ENCODE peak calls at places on chromosomes 11 and 22, in four cellular contexts. R is HepG2, G is HCT116, S is SK-N-SH. O is an unnamed sample.

GRCh38 chr11:81725691-81726090 is 1008.0 kb downstream of the FAM181B start:
- DNase-seq in R (no peak), G (no peak), S (no peak), O (no peak)

GRCh38 chr11:117572671-117573070 is 224.3 kb downstream of the DSCAML1 start:
- DNase-seq in R (no peak), G (no peak), S (no peak), O (no peak)

GRCh38 chr11:12539570-12539969 is 134.7 kb upstream of the TEAD1 start:
- DNase-seq in R (no peak), G (no peak), S (no peak), O (no peak)

GRCh38 chr11:114065094-114065493 is 5.6 kb downstream of the ZBTB16 start:
- DNase-seq in R (no peak), G (no peak), S (no peak), O (no peak)

GRCh38 chr11:19849947-19850593 is 137.4 kb downstream of the NAV2 start:
- DNase-seq in R (no peak), G (no peak), S (no peak), O (no peak)

GRCh38 chr11:128531588-128531987 is 55.8 kb downstream of the ETS1 start:
- DNase-seq in R (no peak), G (no peak), S (no peak), O (no peak)

GRCh38 chr11:37352485-37352884 is 754.4 kb upstream of the RAG2 start:
- DNase-seq in R (no peak), G (no peak), S (no peak), O (no peak)

GRCh38 chr22:35307372-35307771 is 7.7 kb downstream of the TOM1 start:
- DNase-seq in R (no peak), G (no peak), S (no peak), O (no peak)

GRCh38 chr11:69357458-69358397 is 63.8 kb downstream of the MYEOV start:
- DNase-seq in R (no peak), G (no peak), S (no peak), O (no peak)

GRCh38 chr11:2582958-2583604 is 116.7 kb downstream of the KCNQ1OT1 start:
- DNase-seq in R (no peak), G (no peak), S (no peak), O (no peak)

GRCh38 chr11:6968816-6969215 is 42.6 kb downstream of the ZNF215 start:
- DNase-seq in R (no peak), G (no peak), S (no peak), O (no peak)

GRCh38 chr11:46250071-46251052 is 27.1 kb upstream of the CREB3L1 start:
- DNase-seq in R (no peak), G (no peak), S (no peak), O (no peak)

GRCh38 chr11:69879734-69880005 is 60.5 kb upstream of the FGF3 start:
- DNase-seq in R (no peak), G (no peak), S (peak), O (no peak)

GRCh38 chr11:127862406-127862805 is 725.0 kb downstream of the ETS1 start:
- DNase-seq in R (no peak), G (no peak), S (no peak), O (no peak)

GRCh38 chr11:27447288-27447914 is 25.2 kb downstream of the LGR4 start:
- DNase-seq in R (no peak), G (no peak), S (no peak), O (no peak)

GRCh38 chr11:21975242-21975641 is 217.6 kb upstream of the ANO5 start:
- DNase-seq in R (no peak), G (no peak), S (no peak), O (no peak)

GRCh38 chr11:94201004-94201465 is 72.4 kb downstream of the PANX1 start:
- DNase-seq in R (peak), G (no peak), S (no peak), O (no peak)

GRCh38 chr11:66317322-66317765 is 500 bp upstream of the CD248 start:
- DNase-seq in R (peak), G (no peak), S (peak), O (no peak)

GRCh38 chr11:12377824-12378593 is 638 bp downstream of the PARVA start:
- DNase-seq in R (peak), G (peak), S (peak), O (no peak)

GRCh38 chr22:19799322-19800190 is 39.0 kb downstream of the TBX1 start:
- DNase-seq in R (no peak), G (no peak), S (peak), O (no peak)

GRCh38 chr11:33197915-33198727 is 36.8 kb upstream of the CSTF3 start:
- DNase-seq in R (no peak), G (no peak), S (no peak), O (no peak)

GRCh38 chr11:58796333-58797049 is 48.0 kb downstream of the GLYATL2 start:
- DNase-seq in R (no peak), G (no peak), S (no peak), O (no peak)

DNA sequence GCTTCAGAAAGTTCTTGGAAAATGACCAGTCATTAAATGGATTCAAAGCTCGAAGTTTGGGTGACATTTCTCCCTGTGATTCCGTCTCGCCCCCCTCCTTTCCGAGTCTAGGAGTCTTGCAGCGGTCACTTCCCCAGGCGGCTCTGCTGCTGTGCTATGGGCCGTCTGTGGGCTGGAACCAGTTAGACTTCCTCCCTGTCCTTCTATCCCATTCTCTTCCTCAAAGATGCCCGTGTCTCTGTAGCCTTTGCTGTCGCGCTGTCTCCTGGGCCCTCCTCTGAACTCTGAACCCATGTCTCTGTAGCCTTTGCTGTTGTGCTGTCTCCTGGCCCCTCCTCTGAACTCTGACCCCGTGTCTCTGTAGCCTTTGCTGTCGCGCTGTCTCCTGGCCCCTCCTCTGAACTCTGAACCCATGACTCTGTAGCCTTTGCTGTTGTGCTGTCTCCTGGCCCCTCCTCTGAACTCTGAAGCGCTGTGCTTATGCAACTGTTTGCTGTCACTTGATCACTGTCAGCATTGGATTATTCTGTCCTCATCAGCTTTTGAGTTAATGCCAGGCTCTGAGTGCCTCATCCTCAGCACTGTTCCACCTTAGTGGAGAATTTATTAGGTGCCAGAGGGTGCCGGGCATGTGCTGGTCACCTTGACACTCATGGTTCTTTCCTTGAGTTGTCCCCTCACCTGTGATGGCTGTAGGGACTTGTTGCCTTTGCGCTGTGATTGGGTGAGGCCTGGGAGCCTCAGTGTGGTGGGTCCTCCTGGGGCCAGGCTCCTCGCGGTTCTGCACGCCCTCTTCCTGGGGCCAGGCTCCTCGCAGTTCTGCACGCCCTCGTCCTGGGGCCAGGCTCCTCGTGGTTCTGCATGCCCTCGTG is 173.3 kb downstream of the TBC1D22A start:
- DNase-seq in R (peak), G (no peak), S (no peak), O (no peak)
- TF ChIP-seq REST in R (no peak), G (no peak), S (no peak), O (no peak)

DNA sequence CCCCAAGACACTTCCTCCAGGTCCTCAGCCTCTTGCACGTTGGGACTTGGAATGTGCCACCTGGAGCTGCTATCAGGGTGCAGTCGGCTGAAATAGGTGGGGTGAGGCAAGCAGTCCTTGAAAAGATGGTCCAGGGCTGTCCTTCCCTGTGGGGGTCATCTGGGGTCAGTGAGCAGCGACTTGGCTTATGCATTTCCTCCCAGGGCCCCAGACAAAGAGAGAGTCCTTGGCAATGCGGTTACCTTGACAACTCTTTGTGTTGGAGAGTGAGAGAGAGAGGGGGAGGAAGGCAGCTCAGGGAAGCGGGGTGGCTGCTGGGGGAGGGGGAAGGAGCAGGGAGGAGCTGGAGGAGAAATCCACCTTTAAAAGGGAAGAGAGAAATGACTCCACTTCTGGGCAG is 93.8 kb downstream of the MIAT start:
- DNase-seq in R (no peak), G (no peak), S (no peak), O (peak)
- TF ChIP-seq REST in R (no peak), G (no peak), S (no peak), O (no peak)

GRCh38 chr11:35841733-35842132 is 102.1 kb upstream of the LDLRAD3 start:
- DNase-seq in R (no peak), G (no peak), S (no peak), O (no peak)

GRCh38 chr11:35838071-35838470 is 105.8 kb upstream of the LDLRAD3 start:
- DNase-seq in R (no peak), G (no peak), S (no peak), O (no peak)

GRCh38 chr11:35836185-35836584 is 107.7 kb upstream of the LDLRAD3 start:
- DNase-seq in R (no peak), G (no peak), S (no peak), O (no peak)
- TF ChIP-seq REST in R (no peak), G (no peak), S (no peak), O (no peak)

DNA sequence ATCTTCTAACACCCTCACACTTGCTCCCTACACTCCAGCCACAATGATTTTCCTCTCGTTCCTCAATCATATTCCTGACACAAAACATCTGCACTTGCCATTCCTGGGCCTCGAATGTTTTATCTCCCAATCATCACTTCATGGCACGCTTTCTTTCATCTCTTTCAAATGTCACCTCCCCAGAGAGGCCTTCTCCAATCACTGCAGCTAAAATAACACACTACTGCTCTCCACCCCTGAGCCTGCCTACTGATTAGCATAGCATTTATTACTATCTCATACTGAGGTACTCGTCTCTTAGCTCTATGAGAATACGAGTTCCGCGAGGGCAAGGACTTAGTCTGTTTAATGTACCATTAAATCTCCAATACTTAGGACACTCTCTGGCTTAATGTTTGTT is 23.5 kb downstream of the NFRKB start:
- DNase-seq in R (no peak), G (no peak), S (no peak), O (no peak)
- TF ChIP-seq REST in R (no peak), G (no peak), S (no peak), O (no peak)

GRCh38 chr22:38565441-38565840 is 4.5 kb downstream of the DMC1 start:
- DNase-seq in R (no peak), G (no peak), S (no peak), O (no peak)
- TF ChIP-seq REST in R (no peak), G (no peak), S (no peak), O (peak)

GRCh38 chr11:10285148-10285802 is 8.7 kb downstream of the SBF2 start:
- DNase-seq in R (peak), G (no peak), S (no peak), O (peak)
- TF ChIP-seq REST in R (no peak), G (no peak), S (no peak), O (no peak)

GRCh38 chr11:95789506-95790122 is at the start of gene FAM76B:
- DNase-seq in R (peak), G (peak), S (peak), O (peak)
- TF ChIP-seq REST in R (no peak), G (no peak), S (peak), O (no peak)

DNA sequence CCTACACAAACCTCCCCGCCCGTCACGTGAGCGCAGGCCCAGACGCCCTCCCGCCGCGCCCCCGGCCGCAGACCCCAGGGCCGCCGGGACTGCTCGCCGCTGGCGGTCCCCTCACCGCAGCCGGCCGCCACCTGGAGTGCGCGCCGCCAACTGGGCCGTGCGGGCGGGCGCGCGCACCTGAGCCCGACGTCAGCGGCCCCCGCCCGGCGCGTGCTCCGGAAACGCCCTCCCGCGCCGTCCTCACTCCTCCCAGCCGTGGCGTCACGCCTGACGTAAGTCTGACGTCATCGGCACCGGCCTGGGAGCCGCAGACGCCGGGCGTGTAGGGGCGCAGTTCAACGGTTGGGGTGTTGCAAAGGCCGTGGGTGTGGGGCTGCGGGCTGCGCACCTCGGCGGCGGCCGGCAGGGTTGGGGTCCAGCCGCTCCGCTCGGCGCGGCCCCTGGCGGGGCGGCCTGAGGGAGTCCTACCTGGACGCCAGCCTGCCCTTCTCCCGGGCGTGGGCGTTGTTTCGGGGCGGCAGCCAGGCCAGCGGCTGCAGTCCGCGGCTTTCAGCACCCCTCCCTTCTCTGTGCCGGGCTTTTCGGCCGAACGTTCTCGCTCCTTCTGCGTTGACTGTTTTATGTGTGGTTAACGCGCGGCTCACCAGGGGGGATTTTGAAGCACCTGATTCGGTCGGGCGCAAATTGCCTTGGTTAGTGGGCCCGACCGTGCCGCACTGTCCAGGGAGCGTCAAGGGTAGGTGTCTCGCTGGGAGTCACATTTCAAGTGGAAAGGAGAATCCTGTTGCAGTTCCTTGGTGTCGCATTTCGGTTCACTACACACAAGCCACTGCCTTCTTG is at the start of gene JOSD1:
- DNase-seq in R (peak), G (peak), S (peak), O (peak)
- TF ChIP-seq REST in R (no peak), G (no peak), S (no peak), O (peak)

O was measured in HL-60.